ENCODE peak calls at places on chromosomes 7 and 10, in five cellular contexts. Y is colonic mucosa, U is epithelial cell of esophagus, G is cardiac fibroblast, Q is transverse colon. B is an unnamed sample.

GRCh38 chr10:24993237-24993958 is 22.6 kb downstream of the ENKUR start:
- DNase-seq in Q (no peak), U (no peak), G (no peak), Y (no peak), B (no peak)

GRCh38 chr10:74628136-74628535 is 198.3 kb upstream of the KAT6B start:
- DNase-seq in Y (no peak), Q (no peak), G (peak), U (no peak), B (no peak)

GRCh38 chr7:133082390-133082766 is 488 bp upstream of the CHCHD3 start:
- DNase-seq in Q (no peak), U (no peak), Y (no peak), G (no peak), B (no peak)

GRCh38 chr7:106039486-106040060 is 72.5 kb downstream of the SYPL1 start:
- DNase-seq in Q (peak), U (no peak), Y (no peak), G (peak), B (no peak)

GRCh38 chr10:88728107-88728763 is 22.2 kb downstream of the LIPK start:
- DNase-seq in U (peak), Q (peak), Y (peak), G (peak), B (no peak)

GRCh38 chr7:139730746-139731612 is 46.8 kb downstream of the HIPK2 start:
- DNase-seq in G (peak), Y (no peak), Q (peak), U (no peak), B (peak)

GRCh38 chr10:125531470-125531869 is 151.5 kb downstream of the TEX36 start:
- DNase-seq in U (no peak), G (no peak), Y (no peak), Q (no peak), B (no peak)

GRCh38 chr7:46424934-46425333 is 503.9 kb upstream of the IGFBP3 start:
- DNase-seq in Q (no peak), U (no peak), Y (no peak), G (no peak), B (no peak)

GRCh38 chr10:125041856-125042506 is 100.1 kb downstream of the ZRANB1 start:
- DNase-seq in U (no peak), Y (no peak), G (no peak), Q (no peak), B (no peak)

GRCh38 chr10:132940791-132941465 is 1.4 kb downstream of the CFAP46 start:
- DNase-seq in G (no peak), U (no peak), Q (no peak), Y (no peak), B (no peak)

GRCh38 chr7:47190462-47190861 is 391.4 kb downstream of the TNS3 start:
- DNase-seq in G (no peak), Y (no peak), Q (no peak), U (no peak), B (no peak)

GRCh38 chr7:22832422-22832821 is 9.8 kb upstream of the TOMM7 start:
- DNase-seq in G (no peak), Q (no peak), U (no peak), Y (no peak), B (no peak)

GRCh38 chr7:29987083-29987482 is 2.5 kb downstream of the SCRN1 start:
- DNase-seq in G (peak), U (peak), Q (no peak), Y (no peak), B (no peak)

GRCh38 chr10:88908194-88908593 is 28.1 kb downstream of the STAMBPL1 start:
- DNase-seq in U (no peak), Y (no peak), Q (no peak), G (no peak), B (no peak)

GRCh38 chr10:3331104-3331645 is 158.6 kb upstream of the PITRM1 start:
- DNase-seq in G (no peak), Y (no peak), Q (no peak), U (no peak), B (no peak)

GRCh38 chr7:73742753-73743641 is 4.4 kb upstream of the ABHD11 start:
- DNase-seq in G (no peak), U (peak), Y (peak), Q (peak), B (peak)

GRCh38 chr10:70132098-70133029 is at the start of gene AIFM2:
- DNase-seq in Y (peak), Q (peak), U (peak), G (peak), B (peak)

GRCh38 chr7:121499526-121500123 is 103.5 kb upstream of the FAM3C start:
- DNase-seq in Q (no peak), U (no peak), G (no peak), Y (no peak), B (no peak)

GRCh38 chr7:138837627-138838026 is 39.6 kb upstream of the ATP6V0A4 start:
- DNase-seq in G (peak), U (no peak), Q (no peak), Y (no peak), B (no peak)

GRCh38 chr7:42144253-42145002 is 92.6 kb downstream of the GLI3 start:
- DNase-seq in U (no peak), Q (no peak), Y (no peak), G (peak), B (no peak)

GRCh38 chr7:44283381-44284211 is 41.8 kb downstream of the CAMK2B start:
- DNase-seq in G (no peak), U (no peak), Q (peak), Y (no peak), B (peak)

GRCh38 chr7:93574646-93575554 is at the start of gene CALCR:
- DNase-seq in Y (no peak), U (peak), Q (no peak), G (peak), B (no peak)

GRCh38 chr10:132311338-132311939 is 3.7 kb upstream of the STK32C start:
- DNase-seq in Q (no peak), G (no peak), U (no peak), Y (no peak), B (peak)

GRCh38 chr7:102914585-102914984 is 1.8 kb downstream of the LRRC17 start:
- DNase-seq in Y (peak), Q (no peak), U (no peak), G (peak), B (peak)

GRCh38 chr7:114087674-114088539 is 169.1 kb upstream of the PPP1R3A start:
- DNase-seq in Y (peak), G (no peak), Q (peak), U (no peak), B (no peak)

GRCh38 chr7:70574970-70575799 is 556.8 kb upstream of the GALNT17 start:
- DNase-seq in G (no peak), Q (no peak), Y (no peak), U (peak), B (no peak)

GRCh38 chr7:30800785-30801252 is 29.6 kb downstream of the MINDY4 start:
- DNase-seq in Q (peak), U (peak), G (peak), Y (peak), B (no peak)

GRCh38 chr7:98880485-98880884 is 2.2 kb downstream of the TRRAP start:
- DNase-seq in Q (no peak), G (no peak), Y (no peak), U (no peak), B (no peak)

GRCh38 chr7:103877565-103877964 is 111.9 kb downstream of the RELN start:
- DNase-seq in Y (no peak), G (no peak), Q (no peak), U (no peak), B (no peak)

GRCh38 chr7:101172005-101172853 is 6.9 kb upstream of the VGF start:
- DNase-seq in U (no peak), Q (no peak), Y (no peak), G (no peak), B (no peak)

GRCh38 chr10:37285063-37285462 is 159.7 kb downstream of the ANKRD30A start:
- DNase-seq in G (no peak), Y (no peak), Q (no peak), U (no peak), B (no peak)

GRCh38 chr7:51224811-51225581 is 91.6 kb downstream of the COBL start:
- DNase-seq in U (peak), Y (peak), G (no peak), Q (peak), B (no peak)

GRCh38 chr10:59362184-59362966 is at the start of gene FAM13C:
- DNase-seq in Y (peak), Q (peak), U (peak), G (peak), B (peak)

GRCh38 chr7:82755705-82756551 is 312.4 kb upstream of the CACNA2D1 start:
- DNase-seq in U (peak), Q (no peak), Y (no peak), G (peak), B (no peak)

GRCh38 chr7:143285806-143286521 is 1.2 kb downstream of the TMEM139 start:
- DNase-seq in Q (no peak), U (no peak), G (no peak), Y (no peak), B (no peak)

GRCh38 chr10:95881316-95881715 is 26.5 kb upstream of the CC2D2B start:
- DNase-seq in U (no peak), Q (no peak), G (no peak), Y (no peak), B (no peak)

GRCh38 chr7:44793919-44794715 is 2.4 kb upstream of the PPIA start:
- DNase-seq in U (no peak), Y (no peak), G (no peak), Q (no peak), B (no peak)

GRCh38 chr10:119659951-119660350 is 8.8 kb downstream of the BAG3 start:
- DNase-seq in Y (no peak), Q (no peak), U (no peak), G (no peak), B (no peak)
- TF ChIP-seq CTCF in Y (no peak), Q (no peak), U (no peak), G (no peak), B (no peak)

GRCh38 chr7:150421831-150422230 is 28.6 kb upstream of the GIMAP8 start:
- DNase-seq in U (no peak), Y (no peak), G (no peak), Q (no peak), B (no peak)

GRCh38 chr7:150417239-150417638 is 33.2 kb upstream of the GIMAP8 start:
- DNase-seq in G (no peak), Y (peak), U (no peak), Q (no peak), B (no peak)

GRCh38 chr7:150417863-150418262 is 32.6 kb upstream of the GIMAP8 start:
- DNase-seq in Q (no peak), Y (peak), G (no peak), U (no peak), B (no peak)

GRCh38 chr7:150420242-150420641 is 30.2 kb upstream of the GIMAP8 start:
- DNase-seq in U (no peak), G (no peak), Y (no peak), Q (no peak), B (no peak)

GRCh38 chr7:150420987-150421674 is 29.3 kb upstream of the GIMAP8 start:
- DNase-seq in G (peak), U (peak), Q (peak), Y (peak), B (peak)
- TF ChIP-seq CTCF in G (peak), U (peak), Q (peak), Y (peak), B (peak)

GRCh38 chr7:35430547-35431153 is 176.8 kb upstream of the TBX20 start:
- DNase-seq in Y (no peak), Q (no peak), U (peak), G (peak), B (no peak)
- TF ChIP-seq CTCF in Y (no peak), Q (no peak), U (peak), G (peak), B (no peak)

GRCh38 chr7:151889406-151890354 is 12.8 kb upstream of the PRKAG2 start:
- DNase-seq in U (no peak), Q (no peak), Y (peak), G (no peak), B (no peak)

GRCh38 chr7:151886783-151887182 is 9.9 kb upstream of the PRKAG2 start:
- DNase-seq in U (no peak), Y (no peak), Q (no peak), G (no peak), B (peak)

GRCh38 chr7:151888716-151889115 is 11.8 kb upstream of the PRKAG2 start:
- DNase-seq in G (no peak), Q (no peak), Y (no peak), U (no peak), B (no peak)

GRCh38 chr7:151890355-151891004 is 13.6 kb upstream of the PRKAG2 start:
- DNase-seq in G (no peak), Y (no peak), U (no peak), Q (no peak), B (no peak)

GRCh38 chr7:151888079-151888673 is 11.3 kb upstream of the PRKAG2 start:
- DNase-seq in U (no peak), Y (no peak), G (no peak), Q (no peak), B (peak)
- TF ChIP-seq CTCF in U (no peak), Y (no peak), G (no peak), Q (no peak), B (no peak)

DNA sequence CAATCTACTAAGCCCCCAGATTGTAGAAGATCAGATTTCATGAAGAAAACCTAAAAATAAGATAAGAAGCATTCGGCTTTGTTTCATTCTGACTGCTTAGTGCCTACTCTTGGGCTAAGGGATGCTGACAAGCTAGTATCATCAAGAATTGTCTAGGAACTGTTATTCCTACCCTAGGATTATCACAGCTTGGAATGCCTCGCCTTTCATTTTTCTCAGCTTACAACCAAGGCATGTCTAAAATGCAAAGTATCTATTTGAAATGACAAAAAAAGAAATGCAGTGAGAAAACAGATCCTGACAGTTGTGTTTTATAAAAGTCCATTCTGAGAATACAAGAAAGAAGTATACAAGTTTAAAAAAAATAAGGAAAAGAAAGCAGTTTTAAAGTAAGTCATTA is 441.0 kb downstream of the KCNMA1 start:
- DNase-seq in Y (no peak), Q (no peak), U (no peak), G (no peak), B (no peak)
- TF ChIP-seq CTCF in Y (no peak), Q (no peak), U (no peak), G (no peak), B (no peak)

GRCh38 chr10:29534590-29534989 is 100.2 kb downstream of the SVIL start:
- DNase-seq in U (no peak), Q (no peak), G (no peak), Y (no peak), B (no peak)

GRCh38 chr10:29533046-29533445 is 101.7 kb downstream of the SVIL start:
- DNase-seq in G (no peak), Q (no peak), Y (no peak), U (no peak), B (no peak)

GRCh38 chr10:29535778-29536459 is 98.9 kb downstream of the SVIL start:
- DNase-seq in G (no peak), U (peak), Y (no peak), Q (no peak), B (no peak)

GRCh38 chr10:29533696-29534285 is 101.0 kb downstream of the SVIL start:
- DNase-seq in G (peak), U (peak), Y (peak), Q (no peak), B (no peak)

DNA sequence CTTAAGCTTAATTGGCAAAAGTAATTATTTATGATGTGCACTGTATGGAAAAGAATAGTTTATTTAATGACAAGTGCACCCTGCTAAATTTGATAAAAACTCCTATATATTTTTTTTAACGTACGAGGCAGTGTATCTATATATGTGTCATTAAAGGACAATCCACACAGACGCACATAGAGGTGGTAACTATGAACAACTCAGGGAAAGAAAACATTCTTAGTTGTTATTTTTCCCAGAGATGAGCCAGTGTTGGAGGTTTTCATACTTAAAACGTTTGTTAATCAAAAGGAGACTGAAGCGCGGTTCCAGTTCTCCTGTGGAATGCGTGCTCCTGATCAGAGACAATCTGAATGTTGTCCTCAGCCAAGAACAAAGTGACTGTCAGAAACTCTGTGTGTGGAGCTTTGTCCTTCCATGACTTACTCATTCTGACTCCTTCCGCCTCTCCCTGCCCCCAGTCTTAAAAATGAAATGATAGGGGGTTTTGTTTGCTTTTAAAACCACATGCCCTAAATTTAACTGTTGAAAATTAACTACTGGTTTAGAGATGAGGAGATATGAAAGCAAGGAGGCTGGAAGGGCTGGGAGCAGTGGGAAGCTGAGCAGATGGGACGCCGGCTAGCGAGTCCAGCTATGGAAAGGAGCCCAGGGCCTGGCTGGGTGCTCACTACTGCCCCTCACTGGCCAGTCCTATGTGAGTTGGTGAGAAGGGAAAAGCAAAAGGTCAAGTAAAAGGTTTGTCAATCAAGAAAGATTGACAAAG is 99.6 kb downstream of the SVIL start:
- DNase-seq in Y (peak), Q (peak), U (peak), G (peak), B (peak)
- TF ChIP-seq CTCF in Y (peak), Q (peak), U (peak), G (peak), B (peak)

DNA sequence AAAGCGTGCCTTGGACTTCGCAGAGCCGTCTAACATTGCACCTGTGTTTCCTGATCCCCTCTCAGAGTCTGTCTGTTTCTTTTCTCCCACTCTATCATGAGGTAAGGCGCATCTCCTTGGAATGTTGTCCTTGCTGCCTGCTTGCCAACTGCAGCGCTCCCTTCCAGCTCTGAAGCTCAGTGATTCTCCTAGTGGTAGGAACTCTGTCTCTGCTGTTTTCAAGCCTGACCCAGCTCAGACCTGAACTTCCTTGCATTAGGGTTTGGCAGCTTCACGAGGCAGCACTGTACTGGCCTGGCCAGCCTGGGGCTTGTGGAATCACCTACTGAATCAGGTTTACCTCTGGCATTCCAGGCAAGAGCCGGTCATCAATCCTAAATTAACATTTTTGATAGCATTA is 123.9 kb downstream of the CREB5 start:
- DNase-seq in Y (no peak), Q (no peak), G (peak), U (peak), B (no peak)
- TF ChIP-seq CTCF in Y (no peak), Q (peak), G (peak), U (peak), B (no peak)

GRCh38 chr7:112452102-112452888 is 2.0 kb downstream of the IFRD1 start:
- DNase-seq in Y (peak), Q (peak), U (peak), G (peak), B (peak)
- TF ChIP-seq CTCF in Y (peak), Q (peak), U (peak), G (peak), B (peak)

GRCh38 chr10:54983255-54983654 is 182.2 kb upstream of the PCDH15 start:
- DNase-seq in Q (no peak), G (no peak), Y (no peak), U (peak), B (no peak)

GRCh38 chr10:54985732-54986131 is 184.7 kb upstream of the PCDH15 start:
- DNase-seq in Q (no peak), G (peak), U (peak), Y (no peak), B (no peak)
- TF ChIP-seq CTCF in Q (peak), G (no peak), U (peak), Y (no peak), B (no peak)

B was measured in Peyer's patch.